ENCODE peak calls at places on chromosomes 4 and X, in four cellular contexts. B is IMR-90, Z is endothelial cell of umbilical vein, P is K562. Y is an unnamed sample.

GRCh38 chrX:30241724-30242415 is at the start of gene MAGEB4:
- DNase-seq in B (no peak), Z (no peak), P (no peak), Y (no peak)

GRCh38 chr4:24933684-24934275 is 20.9 kb upstream of the CCDC149 start:
- DNase-seq in B (no peak), Z (no peak), P (no peak), Y (no peak)

GRCh38 chrX:54208531-54208930 is 25.5 kb upstream of the FAM120C start:
- DNase-seq in B (peak; percentile 63), Z (no peak), P (no peak), Y (no peak)

GRCh38 chrX:47563801-47564315 is 2.9 kb downstream of the ARAF start:
- DNase-seq in B (peak; percentile 76), Z (no peak), P (no peak), Y (no peak)

GRCh38 chrX:110665636-110666035 is 130.0 kb downstream of the CHRDL1 start:
- DNase-seq in B (peak; percentile 5), Z (no peak), P (peak; percentile 11), Y (no peak)

GRCh38 chr4:8723222-8723980 is 130.8 kb downstream of the CPZ start:
- DNase-seq in B (no peak), Z (no peak), P (no peak), Y (no peak)

GRCh38 chr4:1500231-1500965 is 94.2 kb upstream of the NKX1-1 start:
- DNase-seq in B (no peak), Z (no peak), P (no peak), Y (no peak)

GRCh38 chrX:119753001-119753400 is 5.4 kb upstream of the SOWAHD start:
- DNase-seq in B (no peak), Z (no peak), P (no peak), Y (no peak)

GRCh38 chr4:6705638-6706037 is 4.0 kb downstream of the MRFAP1L1 start:
- DNase-seq in B (no peak), Z (no peak), P (no peak), Y (no peak)

GRCh38 chr4:23782778-23783455 is 106.9 kb downstream of the PPARGC1A start:
- DNase-seq in B (no peak), Z (no peak), P (no peak), Y (no peak)

GRCh38 chr4:23789765-23790164 is 100.1 kb downstream of the PPARGC1A start:
- DNase-seq in B (peak; percentile 79), Z (no peak), P (no peak), Y (no peak)

GRCh38 chr4:23788027-23788426 is 101.8 kb downstream of the PPARGC1A start:
- DNase-seq in B (no peak), Z (no peak), P (no peak), Y (no peak)

GRCh38 chr4:23788460-23788859 is 101.4 kb downstream of the PPARGC1A start:
- DNase-seq in B (peak; percentile 26), Z (no peak), P (no peak), Y (no peak)
- H3K9me1 ChIP-seq in B (no peaks in the 10 kb centered on the region), Z (no peaks in the 10 kb centered on the region), P (no peaks in the 10 kb centered on the region), Y (no peaks in the 10 kb centered on the region)

GRCh38 chr4:184731056-184731455 is 2.8 kb downstream of the CENPU start:
- DNase-seq in B (no peak), Z (no peak), P (no peak), Y (no peak)

GRCh38 chr4:184727430-184727829 is 6.5 kb downstream of the CENPU start:
- DNase-seq in B (no peak), Z (no peak), P (no peak), Y (no peak)

GRCh38 chr4:184732126-184732525 is 1.8 kb downstream of the CENPU start:
- DNase-seq in B (peak; percentile 35), Z (no peak), P (no peak), Y (no peak)

GRCh38 chr4:184733654-184734524 is at the start of gene CENPU:
- DNase-seq in B (peak; percentile 98), Z (peak; percentile 99), P (peak; percentile 100), Y (peak; percentile 91)

DNA sequence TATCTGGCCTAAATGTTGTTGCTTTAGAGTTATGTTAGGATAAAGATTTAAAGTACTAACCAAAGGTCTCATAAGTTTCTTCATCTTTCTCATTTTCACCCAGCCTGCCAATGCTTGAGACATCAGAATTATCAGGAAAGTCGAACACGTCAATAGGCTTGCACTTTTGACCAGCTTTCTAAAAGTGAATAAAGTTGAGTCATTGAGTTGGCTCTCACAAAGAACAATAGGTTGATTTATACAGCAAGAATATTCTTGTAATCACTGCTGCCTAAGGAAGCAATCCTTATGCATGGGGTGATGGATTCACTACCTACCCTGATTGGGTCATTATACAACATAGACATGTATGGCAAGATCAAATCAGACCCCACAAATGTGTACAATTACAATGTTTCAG is 5.0 kb downstream of the CENPU start:
- DNase-seq in B (peak; percentile 37), Z (peak; percentile 84), P (no peak), Y (no peak)
- H3K27ac ChIP-seq in B (no peak overlapping the region), Z (peak overlapping the region; percentile 68), P (no peak overlapping the region), Y (peak overlapping the region; percentile 75)

GRCh38 chr4:151105454-151106032 is 6.1 kb downstream of the RPS3A start:
- DNase-seq in B (no peak), Z (no peak), P (no peak), Y (no peak)
- H3K36me3 ChIP-seq in B (peaks cover 33% of the 10 kb centered on the region), Z (peaks cover 19% of the 10 kb centered on the region), P (peaks cover 82% of the 10 kb centered on the region), Y (peaks cover 46% of the 10 kb centered on the region)

DNA sequence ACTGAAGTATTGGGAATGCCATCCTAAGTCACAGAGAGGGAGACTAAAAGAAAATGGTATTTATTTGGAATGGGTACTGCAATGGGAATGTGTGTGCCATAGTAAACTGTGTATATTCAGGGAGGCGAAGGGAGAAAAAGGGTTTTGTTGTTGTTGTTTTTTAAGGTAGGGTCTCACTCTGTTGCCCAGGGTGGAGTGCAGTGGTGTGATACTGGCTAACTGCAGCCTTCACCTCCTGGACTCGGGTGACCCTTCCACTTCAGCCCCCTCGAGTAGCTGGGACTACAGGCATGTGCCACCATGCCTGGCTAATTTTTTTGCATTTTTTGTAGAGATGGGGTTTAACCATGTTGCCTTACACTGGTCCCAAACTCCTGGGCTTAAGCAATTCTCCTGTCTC is 4.3 kb upstream of the SLC10A3 start:
- DNase-seq in B (no peak), Z (no peak), P (no peak), Y (no peak)
- H3K9me1 ChIP-seq in B (peaks cover under 1% of the 10 kb centered on the region), Z (no peaks in the 10 kb centered on the region), P (no peaks in the 10 kb centered on the region), Y (no peaks in the 10 kb centered on the region)

GRCh38 chr4:117640836-117641235 is 393.4 kb upstream of the NDST3 start:
- DNase-seq in B (no peak), Z (no peak), P (no peak), Y (no peak)
- H3K27ac ChIP-seq in B (no peak overlapping the region), Z (no peak overlapping the region), P (no peak overlapping the region), Y (no peak overlapping the region)

GRCh38 chr4:80029364-80029763 is 43.7 kb downstream of the ANTXR2 start:
- DNase-seq in B (no peak), Z (no peak), P (no peak), Y (peak; percentile 26)
- H3K36me3 ChIP-seq in B (peaks cover 18% of the 10 kb centered on the region), Z (no peaks in the 10 kb centered on the region), P (peaks cover 91% of the 10 kb centered on the region), Y (peaks cover 25% of the 10 kb centered on the region)

DNA sequence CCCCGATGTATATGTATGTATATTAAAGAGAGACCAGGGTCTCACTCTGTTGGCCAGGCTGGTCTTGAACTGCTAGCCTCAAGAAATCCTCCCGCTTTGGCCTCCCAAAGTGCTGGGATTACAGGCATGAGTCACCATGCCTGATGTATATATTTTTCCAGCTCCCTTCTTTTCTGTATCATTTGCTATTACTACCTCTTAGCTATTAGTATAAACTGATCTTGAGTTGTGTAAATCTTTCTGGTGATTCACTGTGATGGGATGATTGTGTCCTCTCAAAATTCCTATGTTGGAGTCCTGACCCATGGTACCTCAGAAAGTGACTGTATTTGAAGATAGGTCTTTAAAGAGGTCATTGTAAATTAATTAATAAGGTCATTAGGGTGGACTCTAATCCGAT is 53.1 kb downstream of the HPRT1 start:
- DNase-seq in B (peak; percentile 74), Z (no peak), P (no peak), Y (peak; percentile 36)
- H3K9me1 ChIP-seq in B (no peaks in the 10 kb centered on the region), Z (no peaks in the 10 kb centered on the region), P (no peaks in the 10 kb centered on the region), Y (no peaks in the 10 kb centered on the region)

DNA sequence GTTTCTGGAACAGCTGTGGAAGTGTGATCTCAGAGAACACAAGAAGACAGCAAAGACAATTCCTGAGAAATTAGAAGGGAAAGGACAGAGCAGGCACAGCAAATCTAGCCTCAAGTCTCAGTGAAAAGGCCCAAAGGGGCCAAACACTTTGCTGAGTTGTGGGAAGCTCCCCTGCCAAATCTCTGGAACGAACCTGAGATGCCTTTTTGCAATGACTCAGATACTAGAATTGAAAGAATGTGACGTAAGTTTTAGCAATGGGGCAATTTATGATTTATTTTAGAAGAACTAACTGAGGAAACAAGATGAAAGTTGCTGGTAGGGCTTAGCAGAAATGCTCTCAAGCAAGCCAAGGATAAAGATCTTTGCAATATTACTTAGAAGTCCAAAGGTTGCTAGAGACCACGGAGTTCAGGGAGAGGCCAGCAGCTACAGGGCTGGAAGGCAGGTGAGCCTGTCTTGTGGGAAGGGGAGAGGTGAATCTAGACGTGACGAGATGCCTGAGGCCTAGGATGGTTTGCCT is 92.8 kb downstream of the AMELX start:
- DNase-seq in B (peak; percentile 75), Z (no peak), P (no peak), Y (no peak)
- H3K27ac ChIP-seq in B (peak overlapping the region; percentile 99), Z (no peak overlapping the region), P (peak overlapping the region; percentile 85), Y (peak overlapping the region; percentile 39)

DNA sequence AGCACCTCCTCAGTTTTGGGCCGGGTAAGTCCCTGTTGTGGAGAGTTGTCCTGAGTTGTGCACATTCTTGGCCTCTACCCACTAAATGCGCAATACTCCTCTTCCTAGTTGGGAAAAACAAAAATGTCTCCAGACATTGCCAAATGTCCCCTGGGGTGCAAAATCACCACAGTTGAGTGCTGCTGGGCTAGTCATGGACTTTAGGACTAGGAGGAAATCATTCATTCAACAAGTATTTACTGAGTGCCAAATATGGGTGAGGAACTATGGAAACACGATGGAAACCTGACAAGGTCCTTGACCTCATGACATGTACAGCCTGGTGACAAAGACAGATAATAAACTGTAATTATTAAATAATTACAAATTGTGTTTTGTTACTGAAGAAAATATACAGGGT is 71.6 kb downstream of the STX18 start:
- DNase-seq in B (no peak), Z (no peak), P (no peak), Y (no peak)
- H3K36me3 ChIP-seq in B (peaks cover 29% of the 10 kb centered on the region), Z (peaks cover 2% of the 10 kb centered on the region), P (peaks cover 41% of the 10 kb centered on the region), Y (peaks cover 12% of the 10 kb centered on the region)

GRCh38 chr4:26171953-26172352 is 148.9 kb upstream of the RBPJ start:
- DNase-seq in B (peak; percentile 100), Z (no peak), P (no peak), Y (no peak)
- H3K9me1 ChIP-seq in B (peaks cover 24% of the 10 kb centered on the region), Z (no peaks in the 10 kb centered on the region), P (no peaks in the 10 kb centered on the region), Y (no peaks in the 10 kb centered on the region)